ENCODE peak calls at places on chromosome 12, in four cellular contexts. One of them, this sample, is unnamed.

GRCh38 chr12:62832027-62832426 is 102.9 kb downstream of the PPM1H start:
- DNase-seq in K562: no peak
- DNase-seq in HepG2: no peak
- DNase-seq in GM12878: no peak
- DNase-seq in this sample: no peak

GRCh38 chr12:80033457-80033856 is 65.9 kb upstream of the OTOGL start:
- DNase-seq in K562: no peak
- DNase-seq in HepG2: no peak
- DNase-seq in GM12878: no peak
- DNase-seq in this sample: no peak

GRCh38 chr12:20602671-20603402 is 92.3 kb upstream of the SLCO1C1 start:
- DNase-seq in K562: no peak
- DNase-seq in HepG2: no peak
- DNase-seq in GM12878: no peak
- DNase-seq in this sample: no peak

GRCh38 chr12:123120452-123121166 is 30.3 kb downstream of the PITPNM2 start:
- DNase-seq in K562: no peak
- DNase-seq in HepG2: no peak
- DNase-seq in GM12878: no peak
- DNase-seq in this sample: no peak

GRCh38 chr12:130440411-130441080 is 102.9 kb downstream of the PIWIL1 start:
- DNase-seq in K562: no peak
- DNase-seq in HepG2: no peak
- DNase-seq in GM12878: no peak
- DNase-seq in this sample: no peak

GRCh38 chr12:65696227-65696626 is 128.1 kb upstream of the HMGA2 start:
- DNase-seq in K562: no peak
- DNase-seq in HepG2: no peak
- DNase-seq in GM12878: no peak
- DNase-seq in this sample: no peak

GRCh38 chr12:102958073-102958829 is 777 bp downstream of the ASCL1 start:
- DNase-seq in K562: no peak
- DNase-seq in HepG2: no peak
- DNase-seq in GM12878: no peak
- DNase-seq in this sample: no peak

GRCh38 chr12:10205251-10205807 is 7.3 kb upstream of the GABARAPL1 start:
- DNase-seq in K562: no peak
- DNase-seq in HepG2: no peak
- DNase-seq in GM12878: no peak
- DNase-seq in this sample: no peak

GRCh38 chr12:85280138-85280983 is at the start of gene ALX1:
- DNase-seq in K562: no peak
- DNase-seq in HepG2: no peak
- DNase-seq in GM12878: no peak
- DNase-seq in this sample: peak; percentile 64

GRCh38 chr12:116698554-116698953 is 39.3 kb downstream of the SPRING1 start:
- DNase-seq in K562: no peak
- DNase-seq in HepG2: no peak
- DNase-seq in GM12878: no peak
- DNase-seq in this sample: no peak

GRCh38 chr12:33876618-33877017 is 145.7 kb upstream of the ALG10 start:
- DNase-seq in K562: no peak
- DNase-seq in HepG2: no peak
- DNase-seq in GM12878: no peak
- DNase-seq in this sample: no peak

GRCh38 chr12:104183443-104183842 is 32.1 kb upstream of the TXNRD1 start:
- DNase-seq in K562: no peak
- DNase-seq in HepG2: no peak
- DNase-seq in GM12878: no peak
- DNase-seq in this sample: no peak

GRCh38 chr12:108214486-108214885 is 85.4 kb downstream of the WSCD2 start:
- DNase-seq in K562: peak; percentile 60
- DNase-seq in HepG2: peak; percentile 3
- DNase-seq in GM12878: no peak
- DNase-seq in this sample: peak; percentile 38

GRCh38 chr12:388547-389137 is 478 bp downstream of the KDM5A start:
- DNase-seq in K562: no peak
- DNase-seq in HepG2: no peak
- DNase-seq in GM12878: no peak
- DNase-seq in this sample: peak; percentile 10

GRCh38 chr12:5745251-5745888 is 199.7 kb downstream of the ANO2 start:
- DNase-seq in K562: peak; percentile 66
- DNase-seq in HepG2: peak; percentile 36
- DNase-seq in GM12878: no peak
- DNase-seq in this sample: peak; percentile 80

GRCh38 chr12:128763395-128763794 is 60.4 kb downstream of the SLC15A4 start:
- DNase-seq in K562: no peak
- DNase-seq in HepG2: no peak
- DNase-seq in GM12878: no peak
- DNase-seq in this sample: no peak

GRCh38 chr12:94290353-94290752 is 142.0 kb downstream of the PLXNC1 start:
- DNase-seq in K562: peak; percentile 17
- DNase-seq in HepG2: no peak
- DNase-seq in GM12878: no peak
- DNase-seq in this sample: no peak

GRCh38 chr12:92538970-92539749 is 163.6 kb upstream of the PLEKHG7 start:
- DNase-seq in K562: peak; percentile 19
- DNase-seq in HepG2: no peak
- DNase-seq in GM12878: peak; percentile 93
- DNase-seq in this sample: no peak

GRCh38 chr12:55931780-55932545 is 1.0 kb downstream of the DGKA start:
- DNase-seq in K562: peak; percentile 69
- DNase-seq in HepG2: no peak
- DNase-seq in GM12878: no peak
- DNase-seq in this sample: peak; percentile 42

GRCh38 chr12:14950982-14951746 is 10.2 kb downstream of the ARHGDIB start:
- DNase-seq in K562: no peak
- DNase-seq in HepG2: peak; percentile 56
- DNase-seq in GM12878: no peak
- DNase-seq in this sample: no peak

GRCh38 chr12:90250766-90251165 is 542.1 kb upstream of the ATP2B1 start:
- DNase-seq in K562: no peak
- DNase-seq in HepG2: no peak
- DNase-seq in GM12878: no peak
- DNase-seq in this sample: no peak

GRCh38 chr12:118063567-118064391 is 2.8 kb upstream of the WSB2 start:
- DNase-seq in K562: no peak
- DNase-seq in HepG2: peak; percentile 61
- DNase-seq in GM12878: no peak
- DNase-seq in this sample: no peak

DNA sequence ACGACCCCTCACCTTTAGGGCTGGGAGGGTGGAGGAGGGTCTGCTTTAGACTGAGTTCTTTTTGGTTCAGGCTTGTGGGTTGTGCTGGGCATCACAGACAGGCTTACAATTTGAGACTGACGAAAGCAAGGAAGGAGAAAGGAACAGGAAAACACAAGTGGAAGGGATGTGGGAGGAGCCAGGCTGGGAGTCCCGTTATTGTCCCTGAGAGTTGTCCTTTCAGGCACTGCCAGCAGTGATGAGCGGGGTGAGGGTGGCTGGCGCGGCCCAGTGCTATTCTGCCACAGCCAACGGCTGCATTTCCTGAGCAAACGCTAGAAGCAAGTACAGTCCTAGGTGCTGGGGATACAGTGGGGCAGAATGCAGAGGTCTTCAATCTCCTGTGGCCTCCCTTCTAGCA is 29.2 kb upstream of the TSPAN9 start:
- DNase-seq in K562: no peak
- DNase-seq in HepG2: no peak
- DNase-seq in GM12878: no peak
- DNase-seq in this sample: no peak
- TF ChIP-seq FOXK2 in K562: no peak
- TF ChIP-seq FOXK2 in HepG2: no peak
- TF ChIP-seq FOXK2 in GM12878: no peak
- TF ChIP-seq FOXK2 in this sample: no peak

GRCh38 chr12:52870361-52871290 is 21.8 kb upstream of the KRT78 start:
- DNase-seq in K562: peak; percentile 87
- DNase-seq in HepG2: peak; percentile 45
- DNase-seq in GM12878: no peak
- DNase-seq in this sample: peak; percentile 80
- TF ChIP-seq SP1 in K562: no peak
- TF ChIP-seq SP1 in HepG2: no peak
- TF ChIP-seq SP1 in GM12878: no peak
- TF ChIP-seq SP1 in this sample: no peak

GRCh38 chr12:57726151-57726883 is 12.2 kb downstream of the AGAP2 start:
- DNase-seq in K562: no peak
- DNase-seq in HepG2: peak; percentile 71
- DNase-seq in GM12878: no peak
- DNase-seq in this sample: peak; percentile 92
- TF ChIP-seq FOXK2 in K562: no peak
- TF ChIP-seq FOXK2 in HepG2: no peak
- TF ChIP-seq FOXK2 in GM12878: no peak
- TF ChIP-seq FOXK2 in this sample: no peak

GRCh38 chr12:110355080-110355479 is 48.4 kb downstream of the ANAPC7 start:
- DNase-seq in K562: peak; percentile 61
- DNase-seq in HepG2: peak; percentile 55
- DNase-seq in GM12878: no peak
- DNase-seq in this sample: peak; percentile 62
- TF ChIP-seq SP1 in K562: no peak
- TF ChIP-seq SP1 in HepG2: no peak
- TF ChIP-seq SP1 in GM12878: no peak
- TF ChIP-seq SP1 in this sample: no peak

DNA sequence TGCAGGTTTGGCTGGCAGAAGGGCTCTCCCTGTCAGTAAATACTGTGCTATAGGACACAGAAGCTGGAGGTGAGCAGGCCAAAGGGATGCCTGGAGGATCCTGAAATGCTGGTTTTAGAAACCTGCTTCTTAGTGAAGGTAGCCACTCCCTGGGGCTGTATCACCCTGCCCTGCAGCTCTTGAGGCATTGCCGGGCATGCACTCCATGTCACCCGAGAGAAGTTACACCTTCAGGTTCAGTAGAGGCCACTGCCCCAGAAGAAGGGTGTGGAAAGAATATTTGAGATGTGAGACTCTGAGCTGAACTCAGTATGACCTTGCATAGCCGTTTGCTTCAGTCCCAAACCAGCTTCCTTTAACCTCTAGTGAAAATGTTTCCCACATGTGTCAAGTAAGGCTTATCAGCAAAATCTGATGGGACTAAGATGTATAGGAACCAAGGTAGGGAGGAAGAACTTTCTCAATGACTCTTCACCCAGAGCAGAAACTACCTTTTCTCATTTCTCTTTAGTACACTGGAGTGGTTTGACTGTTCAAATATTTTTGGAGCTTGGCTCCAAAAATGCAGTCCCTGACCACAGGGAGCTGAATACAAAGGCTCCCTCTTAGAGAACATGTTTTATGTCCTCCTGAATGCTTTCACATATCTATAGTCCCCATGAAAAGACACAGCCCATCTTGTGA is 164.5 kb upstream of the DYRK2 start:
- DNase-seq in K562: no peak
- DNase-seq in HepG2: no peak
- DNase-seq in GM12878: peak; percentile 19
- DNase-seq in this sample: no peak
- TF ChIP-seq FOXK2 in K562: no peak
- TF ChIP-seq FOXK2 in HepG2: no peak
- TF ChIP-seq FOXK2 in GM12878: no peak
- TF ChIP-seq FOXK2 in this sample: no peak

This sample was measured in HEK293T.